ENCODE peak calls at places on chromosomes 16 and 17, in six cellular contexts. G is K562, O is transverse colon, I is HepG2, X is H1, C is GM12878. D is an unnamed sample. For H3K4me1, the result is how much of the 10 kb centered on the place peaks cover.

GRCh38 chr17:80474933-80475915 is 1.2 kb downstream of the NPTX1 start:
- DNase-seq in O (no peak), I (no peak), X (peak), C (no peak), G (no peak), D (no peak)

GRCh38 chr16:11748404-11749254 is 6.0 kb upstream of the TXNDC11 start:
- DNase-seq in I (peak), X (no peak), G (no peak), C (no peak), O (peak), D (no peak)

GRCh38 chr17:31096106-31096436 is 1.3 kb downstream of the NF1 start:
- DNase-seq in X (no peak), C (no peak), O (no peak), G (no peak), I (no peak), D (no peak)

GRCh38 chr16:7325835-7326234 is 6.8 kb upstream of the RBFOX1 start:
- DNase-seq in C (no peak), O (no peak), X (no peak), I (no peak), G (no peak), D (no peak)

GRCh38 chr16:15777533-15778203 is 79.2 kb downstream of the MYH11 start:
- DNase-seq in I (peak), C (no peak), X (peak), G (peak), O (no peak), D (no peak)

GRCh38 chr17:143785-144281 is 6.5 kb downstream of the SCGB1C2 start:
- DNase-seq in C (no peak), G (peak), O (peak), X (peak), I (peak), D (peak)

GRCh38 chr17:40290629-40291296 is 3.1 kb downstream of the CDC6 start:
- DNase-seq in G (no peak), C (no peak), O (peak), X (no peak), I (peak), D (peak)

GRCh38 chr16:79278506-79278905 is 322.0 kb downstream of the MAF start:
- DNase-seq in I (no peak), G (no peak), C (no peak), O (peak), X (no peak), D (no peak)

GRCh38 chr16:1770328-1771071 is 843 bp downstream of the NME3 start:
- DNase-seq in O (peak), G (no peak), I (no peak), C (no peak), X (peak), D (peak)

GRCh38 chr17:17849147-17849820 is 12.5 kb upstream of the SREBF1 start:
- DNase-seq in C (peak), O (peak), X (no peak), G (peak), I (peak), D (peak)

GRCh38 chr17:49505854-49506253 is 10.8 kb downstream of the NGFR start:
- DNase-seq in C (no peak), I (no peak), O (no peak), X (no peak), G (no peak), D (no peak)

GRCh38 chr16:89565256-89565505 is 4.7 kb downstream of the RPL13 start:
- DNase-seq in X (no peak), I (no peak), G (no peak), C (no peak), O (peak), D (no peak)

GRCh38 chr17:30340957-30341356 is 7.1 kb upstream of the TMIGD1 start:
- DNase-seq in I (no peak), G (no peak), O (no peak), C (no peak), X (no peak), D (no peak)

GRCh38 chr17:40448639-40449261 is 5.5 kb downstream of the IGFBP4 start:
- DNase-seq in X (no peak), G (no peak), O (peak), I (peak), C (no peak), D (peak)

GRCh38 chr17:36791150-36791653 is 146.1 kb upstream of the LHX1 start:
- DNase-seq in O (no peak), I (no peak), G (no peak), X (no peak), C (no peak), D (no peak)

GRCh38 chr17:352421-353212 is at the start of gene RPH3AL:
- DNase-seq in G (no peak), I (peak), X (no peak), O (peak), C (no peak), D (peak)

GRCh38 chr16:53944026-53944425 is 240.1 kb downstream of the FTO start:
- DNase-seq in G (no peak), O (no peak), C (no peak), X (no peak), I (no peak), D (no peak)

GRCh38 chr16:23149267-23149992 is at the start of gene USP31:
- DNase-seq in O (peak), G (peak), C (peak), I (peak), X (peak), D (peak)

GRCh38 chr16:85522517-85522841 is 90.6 kb upstream of the GSE1 start:
- DNase-seq in X (no peak), O (no peak), I (no peak), C (no peak), G (no peak), D (no peak)

GRCh38 chr16:85123891-85124635 is 11.8 kb upstream of the CIBAR2 start:
- DNase-seq in G (no peak), O (peak), X (no peak), I (no peak), C (no peak), D (no peak)

GRCh38 chr16:31477220-31478216 is 5.4 kb upstream of the SLC5A2 start:
- DNase-seq in G (peak), O (peak), I (peak), C (no peak), X (peak), D (peak)

GRCh38 chr16:80527297-80527696 is 13.5 kb upstream of the DYNLRB2 start:
- DNase-seq in G (no peak), O (peak), X (peak), I (peak), C (no peak), D (no peak)

GRCh38 chr17:16991349-16992009 is 19.6 kb upstream of the TNFRSF13B start:
- DNase-seq in C (no peak), X (peak), I (peak), O (peak), G (peak), D (peak)

GRCh38 chr16:47499080-47499699 is 38.1 kb downstream of the PHKB start:
- DNase-seq in I (peak), X (no peak), C (no peak), G (no peak), O (no peak), D (no peak)

GRCh38 chr17:43405861-43406260 is 7.1 kb downstream of the ARL4D start:
- DNase-seq in G (no peak), C (no peak), I (no peak), X (no peak), O (no peak), D (no peak)

GRCh38 chr16:22123146-22123545 is 30.8 kb downstream of the VWA3A start:
- DNase-seq in O (no peak), I (no peak), X (no peak), C (no peak), G (no peak), D (no peak)

GRCh38 chr16:29154676-29155121 is 169.8 kb downstream of the LAT start:
- DNase-seq in G (no peak), O (no peak), X (no peak), I (no peak), C (no peak), D (no peak)

GRCh38 chr16:87203060-87203656 is 114.0 kb downstream of the C16orf95 start:
- DNase-seq in G (peak), O (peak), X (peak), C (no peak), I (peak), D (peak)

GRCh38 chr16:86975445-86975844 is 341.7 kb downstream of the C16orf95 start:
- DNase-seq in X (peak), O (no peak), I (no peak), G (peak), C (no peak), D (no peak)

GRCh38 chr17:1412185-1413110 is 12.4 kb upstream of the YWHAE start:
- DNase-seq in O (no peak), C (no peak), G (no peak), I (peak), X (no peak), D (peak)

DNA sequence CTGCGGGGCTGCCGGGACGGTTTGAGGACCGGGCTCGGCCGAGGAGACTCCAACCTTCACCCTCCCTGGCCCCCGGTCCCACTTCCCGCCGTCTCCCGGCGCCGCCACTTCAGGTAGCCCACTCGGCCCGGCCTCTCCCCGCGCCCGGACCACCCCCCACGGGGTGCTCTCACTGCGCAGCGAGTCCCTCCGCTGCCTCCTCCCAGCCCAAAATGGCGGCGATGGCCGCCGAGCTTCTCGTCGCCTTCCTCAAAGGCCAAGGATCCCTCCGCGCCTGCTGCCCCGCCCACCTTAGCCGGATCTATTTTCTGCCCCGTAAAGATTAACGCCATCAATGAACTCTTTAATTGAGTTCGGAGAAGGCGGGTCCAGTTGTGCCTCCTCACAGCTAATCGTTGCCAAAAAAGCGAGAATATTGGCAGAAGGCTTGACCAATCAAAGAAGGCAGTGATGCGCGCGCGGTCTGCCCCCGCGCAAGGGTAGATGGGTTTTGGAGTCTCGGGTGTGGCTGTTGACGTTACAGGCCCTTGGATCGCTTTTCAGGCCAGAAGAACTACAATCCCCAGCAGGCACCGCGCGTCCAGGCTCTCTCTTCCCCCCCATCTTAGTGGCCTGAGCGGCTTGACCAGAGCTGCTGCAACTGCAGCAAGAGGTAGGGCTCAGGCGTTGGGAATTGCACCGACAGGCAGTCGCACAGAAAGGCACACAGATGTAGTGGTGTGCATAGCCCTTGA is at the start of gene HEXIM2:
- DNase-seq in O (peak), G (peak), X (peak), C (peak), I (peak), D (peak)
- TF ChIP-seq EP300 in O (no peak), G (peak), X (peak), C (peak), I (no peak), D (no peak)

GRCh38 chr17:82090549-82091263 is 7.3 kb downstream of the FASN start:
- DNase-seq in X (peak), O (no peak), C (no peak), G (no peak), I (no peak), D (no peak)
- TF ChIP-seq POLR2AphosphoS5 in X (no peak), O (no peak), C (no peak), G (no peak), I (no peak), D (no peak)

DNA sequence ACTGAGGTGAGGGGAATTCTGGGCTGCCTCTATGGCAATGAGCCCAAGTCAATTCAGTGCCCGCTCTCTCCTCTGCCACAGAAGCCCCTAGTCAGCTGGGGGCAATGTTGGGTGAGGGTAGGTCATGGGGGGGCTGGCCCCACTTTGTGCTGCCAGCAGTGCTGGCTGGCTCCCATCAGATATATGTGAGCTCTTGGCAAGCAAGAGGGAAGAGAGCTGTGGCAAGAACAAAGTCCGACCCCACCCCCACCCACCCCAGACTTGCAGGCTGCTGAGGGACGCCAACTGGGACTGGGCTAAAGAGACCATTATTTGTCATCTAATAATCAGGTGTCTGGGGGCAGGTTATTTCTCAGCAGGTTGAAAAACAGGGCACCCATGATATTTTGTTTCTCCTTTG is 89.4 kb downstream of the YPEL2 start:
- DNase-seq in G (no peak), C (no peak), O (no peak), X (no peak), I (peak), D (no peak)
- H3K4me1 ChIP-seq in G (under half), C (under half), O (under half), X (under half), I (half or more), D (under half)

GRCh38 chr17:6572997-6573396 is 16.6 kb upstream of the PITPNM3 start:
- DNase-seq in O (no peak), G (no peak), I (no peak), C (no peak), X (peak), D (peak)

GRCh38 chr17:6568186-6568758 is 11.9 kb upstream of the PITPNM3 start:
- DNase-seq in C (no peak), O (no peak), G (no peak), I (no peak), X (peak), D (peak)

GRCh38 chr17:6569391-6570302 is 13.3 kb upstream of the PITPNM3 start:
- DNase-seq in X (peak), O (no peak), I (no peak), G (no peak), C (no peak), D (peak)

GRCh38 chr17:6573982-6574688 is 17.8 kb upstream of the PITPNM3 start:
- DNase-seq in G (no peak), C (no peak), X (peak), O (no peak), I (no peak), D (no peak)

GRCh38 chr17:6570731-6571465 is 14.5 kb upstream of the PITPNM3 start:
- DNase-seq in X (peak), G (no peak), O (no peak), I (no peak), C (no peak), D (peak)
- TF ChIP-seq EP300 in X (no peak), G (no peak), O (no peak), I (no peak), C (no peak), D (peak)

GRCh38 chr16:20847577-20847976 is 41.2 kb downstream of the REXO5 start:
- DNase-seq in O (no peak), I (no peak), G (no peak), C (no peak), X (no peak), D (no peak)

GRCh38 chr16:20850981-20851380 is 44.7 kb downstream of the REXO5 start:
- DNase-seq in O (no peak), I (no peak), C (no peak), X (no peak), G (no peak), D (no peak)

GRCh38 chr16:20853076-20853597 is 46.8 kb downstream of the REXO5 start:
- DNase-seq in X (no peak), C (no peak), G (no peak), O (no peak), I (no peak), D (no peak)

GRCh38 chr16:20851601-20852000 is 45.3 kb downstream of the REXO5 start:
- DNase-seq in G (no peak), C (no peak), O (peak), X (no peak), I (peak), D (peak)

DNA sequence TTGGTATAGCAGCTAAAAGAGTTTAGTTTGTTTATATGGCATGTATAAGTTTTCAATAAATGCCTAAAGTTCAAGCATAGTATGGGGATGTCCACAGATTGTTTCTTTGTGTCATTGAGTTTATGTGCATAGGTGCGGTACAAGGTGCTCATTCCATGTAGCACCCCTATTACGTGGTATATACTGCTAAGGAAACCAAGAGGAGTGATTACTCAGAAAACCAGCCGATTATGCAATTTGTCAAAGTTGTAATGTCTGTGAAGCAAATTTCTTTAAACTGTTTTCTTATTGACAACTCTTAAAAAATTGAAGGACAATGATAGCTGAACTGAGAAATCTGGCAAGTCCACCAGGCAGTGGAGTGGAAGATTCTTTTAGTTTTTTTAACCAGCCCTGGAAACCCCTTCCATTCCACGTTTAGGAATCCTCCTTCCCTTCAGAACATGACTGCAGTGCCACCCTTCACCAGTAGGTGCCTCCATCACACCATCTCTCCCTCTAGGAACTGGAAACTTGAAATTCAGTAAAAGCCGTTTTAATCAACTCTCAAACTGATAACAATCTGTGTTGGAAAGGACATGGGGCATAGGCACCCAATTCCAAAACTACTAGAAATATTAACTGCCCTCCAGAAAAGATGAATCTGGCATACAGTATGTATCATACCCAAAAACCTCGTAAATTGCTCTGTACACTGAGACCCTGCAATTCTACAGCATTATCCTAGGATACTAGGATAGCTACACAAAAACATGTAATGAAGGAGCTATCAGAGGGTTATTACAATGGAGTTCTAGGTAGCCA is 43.5 kb downstream of the REXO5 start:
- DNase-seq in X (peak), I (peak), C (no peak), G (peak), O (peak), D (peak)
- TF ChIP-seq POLR2AphosphoS5 in X (no peak), I (no peak), C (no peak), G (no peak), O (no peak), D (peak)

DNA sequence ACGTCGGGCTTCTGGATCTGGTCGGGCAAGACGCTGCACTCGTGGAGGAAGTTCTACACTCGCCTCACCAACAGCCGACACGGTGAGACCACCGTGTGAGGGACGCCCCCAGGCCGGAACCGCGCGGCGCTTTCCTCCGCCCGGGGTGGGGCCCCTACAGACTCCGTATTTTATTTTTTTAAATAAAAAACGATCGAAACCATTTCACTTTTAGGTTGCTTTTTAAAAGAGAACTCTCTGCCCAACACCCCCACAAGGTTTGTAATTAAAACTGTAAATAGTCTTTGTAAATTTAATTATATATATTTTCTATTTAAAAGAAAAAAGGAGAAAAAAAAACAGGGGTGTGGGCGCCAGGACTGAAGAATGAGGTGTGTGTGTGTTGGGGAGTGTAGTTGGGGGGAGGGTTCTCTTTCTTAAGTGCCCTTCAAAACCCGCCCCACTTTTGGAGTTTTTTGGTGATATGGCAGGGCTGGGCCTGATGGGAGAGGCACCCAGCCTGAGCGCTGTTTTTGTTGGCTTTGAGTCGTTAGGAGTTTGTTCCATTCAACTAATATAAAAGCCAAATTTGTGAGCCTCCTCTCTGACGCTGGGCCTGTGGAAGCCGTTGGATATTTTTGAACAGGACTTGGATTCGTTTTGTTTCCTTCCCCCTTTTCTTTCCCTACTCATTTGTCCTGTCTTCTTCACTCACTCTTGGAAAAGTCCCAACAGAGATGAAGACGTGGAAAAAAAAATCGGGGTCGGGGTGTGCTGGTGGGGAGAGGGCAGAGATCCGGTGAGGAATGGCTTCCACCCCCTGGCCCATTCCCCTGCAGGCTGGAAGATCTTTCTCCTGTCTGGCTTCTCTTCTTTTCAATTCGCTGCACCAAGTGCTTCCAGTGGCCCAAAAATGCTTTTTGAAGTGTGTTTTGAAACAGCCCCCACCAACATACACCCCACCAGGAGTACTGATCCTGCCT is 2.3 kb downstream of the FZD2 start:
- DNase-seq in I (no peak), G (no peak), C (no peak), X (no peak), O (no peak), D (no peak)
- H3K4me1 ChIP-seq in I (under half), G (under half), C (under half), X (under half), O (under half), D (under half)

D was measured in stomach.